ENCODE peak calls at places on chromosome 4, in ten cellular contexts. X is GM23248, W is fibroblast of lung, F is IMR-90, R is astrocyte, A is HCT116, J is PC-3, Z is mammary epithelial cell, T is NT2/D1, H is HepG2. L is an unnamed sample.

GRCh38 chr4:126071346-126072333 is 756.9 kb downstream of the FAT4 start:
- DNase-seq in X (peak; percentile 77), W (peak; percentile 91), F (peak; percentile 78), R (peak; percentile 88), A (no peak), J (peak; percentile 1), Z (peak; percentile 23), T (no peak), H (peak; percentile 11), L (peak; percentile 89)

GRCh38 chr4:107579099-107579498 is 140.9 kb downstream of the PAPSS1 start:
- DNase-seq in X (no peak), W (no peak), F (no peak), R (no peak), A (no peak), J (no peak), Z (no peak), T (no peak), H (peak; percentile 50), L (no peak)

GRCh38 chr4:126715681-126716080 is 917.1 kb upstream of the INTU start:
- DNase-seq in X (no peak), W (no peak), F (no peak), R (no peak), A (no peak), J (no peak), Z (no peak), T (no peak), H (no peak), L (no peak)

GRCh38 chr4:79852305-79852730 is 220.7 kb downstream of the ANTXR2 start:
- DNase-seq in X (peak; percentile 18), W (peak; percentile 19), F (peak; percentile 81), R (peak; percentile 9), A (peak; percentile 40), J (no peak), Z (no peak), T (no peak), H (peak; percentile 10), L (peak; percentile 84)

GRCh38 chr4:148823419-148823769 is 381.2 kb upstream of the NR3C2 start:
- DNase-seq in X (no peak), W (no peak), F (no peak), R (no peak), A (no peak), J (no peak), Z (no peak), T (no peak), H (no peak), L (no peak)

GRCh38 chr4:38757945-38758344 is 24.8 kb downstream of the TLR10 start:
- DNase-seq in X (no peak), W (no peak), F (no peak), R (no peak), A (peak; percentile 61), J (peak; percentile 59), Z (no peak), T (no peak), H (no peak), L (no peak)

GRCh38 chr4:27836505-27836904 is 975.9 kb downstream of the STIM2 start:
- DNase-seq in X (no peak), W (peak; percentile 30), F (peak; percentile 27), R (peak; percentile 22), A (no peak), J (no peak), Z (no peak), T (no peak), H (no peak), L (peak; percentile 75)

GRCh38 chr4:47686294-47686872 is 151.5 kb downstream of the CORIN start:
- DNase-seq in X (peak; percentile 46), W (peak; percentile 15), F (peak; percentile 38), R (no peak), A (peak; percentile 43), J (peak; percentile 58), Z (peak; percentile 28), T (peak; percentile 23), H (peak; percentile 35), L (peak; percentile 66)

GRCh38 chr4:110854021-110854678 is 231.3 kb upstream of the PITX2 start:
- DNase-seq in X (peak; percentile 90), W (peak; percentile 93), F (peak; percentile 84), R (peak; percentile 91), A (no peak), J (peak; percentile 27), Z (peak; percentile 73), T (no peak), H (no peak), L (peak; percentile 86)

GRCh38 chr4:103934178-103934789 is 214.5 kb upstream of the TACR3 start:
- DNase-seq in X (peak; percentile 59), W (peak; percentile 17), F (peak; percentile 28), R (peak; percentile 11), A (peak; percentile 58), J (peak; percentile 65), Z (peak; percentile 25), T (no peak), H (peak; percentile 41), L (peak; percentile 76)

GRCh38 chr4:85370400-85371032 is 104.4 kb upstream of the ARHGAP24 start:
- DNase-seq in X (peak; percentile 60), W (peak; percentile 20), F (peak; percentile 18), R (peak; percentile 8), A (peak; percentile 21), J (peak; percentile 49), Z (peak; percentile 24), T (peak; percentile 25), H (peak; percentile 31), L (peak; percentile 60)

GRCh38 chr4:16224669-16225068 is 1.6 kb downstream of the TAPT1 start:
- DNase-seq in X (no peak), W (no peak), F (no peak), R (no peak), A (no peak), J (no peak), Z (no peak), T (no peak), H (no peak), L (no peak)
- H3K4me3 ChIP-seq in X (peak overlapping the region; percentile 92), W (peak overlapping the region; percentile 92), F (no peak overlapping the region), R (peak overlapping the region; percentile 93), A (no peak overlapping the region), J (peak overlapping the region; percentile 78), Z (peak overlapping the region; percentile 58), T (no peak overlapping the region), H (peak overlapping the region; percentile 94), L (peak overlapping the region; percentile 93)

GRCh38 chr4:153258750-153259149 is 54.5 kb downstream of the TRIM2 start:
- DNase-seq in X (no peak), W (no peak), F (no peak), R (no peak), A (no peak), J (no peak), Z (no peak), T (no peak), H (no peak), L (no peak)

GRCh38 chr4:153259679-153260078 is 55.4 kb downstream of the TRIM2 start:
- DNase-seq in X (no peak), W (no peak), F (no peak), R (no peak), A (no peak), J (no peak), Z (no peak), T (no peak), H (no peak), L (peak; percentile 46)

GRCh38 chr4:153255233-153255632 is 51.0 kb downstream of the TRIM2 start:
- DNase-seq in X (no peak), W (no peak), F (no peak), R (no peak), A (no peak), J (no peak), Z (no peak), T (no peak), H (no peak), L (no peak)

GRCh38 chr4:153257966-153258365 is 53.7 kb downstream of the TRIM2 start:
- DNase-seq in X (no peak), W (no peak), F (no peak), R (no peak), A (no peak), J (no peak), Z (no peak), T (no peak), H (no peak), L (no peak)

GRCh38 chr4:153257151-153257620 is 52.9 kb downstream of the TRIM2 start:
- DNase-seq in X (peak; percentile 85), W (peak; percentile 82), F (peak; percentile 83), R (peak; percentile 73), A (no peak), J (no peak), Z (no peak), T (no peak), H (no peak), L (peak; percentile 83)
- H3K9ac ChIP-seq in X (no peak overlapping the region), W (no peak overlapping the region), F (peak overlapping the region; percentile 49), R (peak overlapping the region; percentile 60), A (no peak overlapping the region), J (no peak overlapping the region), Z (no peak overlapping the region), T (peak overlapping the region; percentile 66), H (no peak overlapping the region), L (no peak overlapping the region)

DNA sequence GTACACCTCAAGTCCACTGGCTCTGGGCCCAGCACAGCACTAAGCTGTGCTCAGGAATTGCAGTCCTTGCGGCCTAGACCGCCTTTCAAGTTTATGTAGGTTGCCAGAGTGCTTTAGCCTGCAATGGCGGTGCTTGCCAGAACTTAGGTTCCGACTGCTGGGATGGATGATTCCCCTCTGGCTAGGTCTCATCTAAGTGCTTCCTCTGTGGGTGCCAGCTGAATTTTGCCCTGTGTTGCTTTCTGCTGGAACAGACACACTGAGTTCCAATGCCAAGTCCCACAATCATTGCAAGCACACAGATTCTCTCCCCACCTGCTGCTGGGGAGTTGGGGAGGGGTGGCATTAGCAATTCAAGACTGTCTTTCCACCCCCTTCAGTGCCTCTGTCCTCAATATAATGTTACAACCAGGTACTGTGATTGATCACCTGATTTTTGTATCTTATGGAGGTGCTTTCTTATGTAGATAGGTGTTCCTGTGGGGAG is 129.5 kb downstream of the GRID2 start:
- DNase-seq in X (no peak), W (no peak), F (no peak), R (no peak), A (no peak), J (no peak), Z (no peak), T (no peak), H (no peak), L (no peak)
- H3K4me1 ChIP-seq in X (no peaks in the 10 kb centered on the region), W (no peaks in the 10 kb centered on the region), F (no peaks in the 10 kb centered on the region), R (no peaks in the 10 kb centered on the region), A (no peaks in the 10 kb centered on the region), J (no peaks in the 10 kb centered on the region), Z (no peaks in the 10 kb centered on the region), T (no peaks in the 10 kb centered on the region), H (no peaks in the 10 kb centered on the region), L (no peaks in the 10 kb centered on the region)

GRCh38 chr4:186726150-186726439 is 2.4 kb upstream of the FAT1 start:
- DNase-seq in X (no peak), W (no peak), F (no peak), R (no peak), A (no peak), J (no peak), Z (no peak), T (no peak), H (no peak), L (no peak)
- H3K4me3 ChIP-seq in X (peak overlapping the region; percentile 88), W (peak overlapping the region; percentile 99), F (peak overlapping the region; percentile 89), R (peak overlapping the region; percentile 100), A (peak overlapping the region; percentile 97), J (peak overlapping the region; percentile 96), Z (peak overlapping the region; percentile 100), T (peak overlapping the region; percentile 67), H (peak overlapping the region; percentile 95), L (peak overlapping the region; percentile 99)

GRCh38 chr4:108834167-108834566 is 71.3 kb upstream of the ETNPPL start:
- DNase-seq in X (peak; percentile 91), W (peak; percentile 94), F (peak; percentile 87), R (peak; percentile 92), A (no peak), J (peak; percentile 9), Z (peak; percentile 88), T (no peak), H (no peak), L (peak; percentile 44)
- H3K9ac ChIP-seq in X (peak overlapping the region; percentile 35), W (no peak overlapping the region), F (no peak overlapping the region), R (peak overlapping the region; percentile 63), A (no peak overlapping the region), J (no peak overlapping the region), Z (no peak overlapping the region), T (no peak overlapping the region), H (no peak overlapping the region), L (no peak overlapping the region)